ENCODE peak calls at places on chromosomes 7 and 10, in eight cellular contexts. F is cardiac muscle cell, E is neural progenitor cell, Z is bronchial epithelial cell, S is tibial nerve, I is transverse colon, X is BJ, Y is brain microvascular endothelial cell. M is an unnamed sample.

GRCh38 chr10:103281753-103282152 is 4.8 kb downstream of the INA start:
- DNase-seq in E (peak), Z (no peak), F (peak), Y (no peak), I (no peak), X (no peak), S (no peak), M (no peak)

GRCh38 chr10:5564537-5565204 is 39.9 kb downstream of the CALML3 start:
- DNase-seq in I (peak), Y (no peak), F (no peak), E (no peak), S (peak), Z (no peak), X (no peak), M (no peak)

GRCh38 chr10:62443866-62444265 is 69.7 kb downstream of the ZNF365 start:
- DNase-seq in Z (no peak), X (no peak), E (no peak), I (no peak), S (no peak), Y (no peak), F (no peak), M (no peak)

GRCh38 chr7:30987936-30988335 is 24.2 kb downstream of the GHRHR start:
- DNase-seq in Z (no peak), S (no peak), I (no peak), F (no peak), X (no peak), Y (no peak), E (no peak), M (no peak)

GRCh38 chr7:113797420-113797995 is 121.3 kb downstream of the PPP1R3A start:
- DNase-seq in Z (no peak), Y (no peak), X (no peak), F (no peak), S (no peak), I (no peak), E (no peak), M (no peak)

GRCh38 chr7:99122762-99123161 is 21.1 kb downstream of the SMURF1 start:
- DNase-seq in S (no peak), E (no peak), Z (no peak), I (no peak), F (no peak), Y (no peak), X (no peak), M (no peak)

GRCh38 chr10:52232561-52233350 is 81.3 kb upstream of the DKK1 start:
- DNase-seq in X (no peak), Z (peak), E (no peak), Y (peak), I (peak), S (no peak), F (peak), M (no peak)

GRCh38 chr10:95279042-95279820 is 11.6 kb downstream of the PDLIM1 start:
- DNase-seq in S (no peak), I (no peak), Y (peak), X (no peak), Z (peak), F (no peak), E (no peak), M (no peak)

GRCh38 chr7:12229046-12229445 is 18.0 kb downstream of the TMEM106B start:
- DNase-seq in Z (peak), I (no peak), F (no peak), E (no peak), Y (no peak), X (peak), S (no peak), M (peak)

GRCh38 chr7:42734568-42734967 is 177.3 kb downstream of the C7orf25 start:
- DNase-seq in X (no peak), Y (peak), E (no peak), Z (peak), I (no peak), S (no peak), F (no peak), M (no peak)

GRCh38 chr7:104903044-104903443 is 111.0 kb upstream of the KMT2E start:
- DNase-seq in Y (no peak), I (no peak), F (no peak), S (no peak), E (no peak), X (no peak), Z (peak), M (no peak)

GRCh38 chr7:139629392-139630082 is 106.1 kb downstream of the CLEC2L start:
- DNase-seq in X (no peak), S (no peak), Y (no peak), F (no peak), E (no peak), Z (no peak), I (no peak), M (no peak)

GRCh38 chr10:110219884-110220283 is 12.5 kb downstream of the MXI1 start:
- DNase-seq in S (no peak), E (no peak), Y (no peak), X (no peak), Z (no peak), I (no peak), F (no peak), M (no peak)

GRCh38 chr10:116170815-116171250 is 102.2 kb downstream of the GFRA1 start:
- DNase-seq in F (no peak), S (no peak), E (peak), Y (peak), Z (no peak), I (no peak), X (no peak), M (peak)

GRCh38 chr7:156999611-157000046 is 10.8 kb downstream of the MNX1 start:
- DNase-seq in F (no peak), Y (no peak), I (peak), S (no peak), Z (no peak), E (peak), X (no peak), M (no peak)

GRCh38 chr7:1693419-1693990 is 23.4 kb downstream of the ELFN1 start:
- DNase-seq in X (no peak), E (no peak), Y (no peak), F (no peak), S (peak), I (no peak), Z (no peak), M (no peak)

DNA sequence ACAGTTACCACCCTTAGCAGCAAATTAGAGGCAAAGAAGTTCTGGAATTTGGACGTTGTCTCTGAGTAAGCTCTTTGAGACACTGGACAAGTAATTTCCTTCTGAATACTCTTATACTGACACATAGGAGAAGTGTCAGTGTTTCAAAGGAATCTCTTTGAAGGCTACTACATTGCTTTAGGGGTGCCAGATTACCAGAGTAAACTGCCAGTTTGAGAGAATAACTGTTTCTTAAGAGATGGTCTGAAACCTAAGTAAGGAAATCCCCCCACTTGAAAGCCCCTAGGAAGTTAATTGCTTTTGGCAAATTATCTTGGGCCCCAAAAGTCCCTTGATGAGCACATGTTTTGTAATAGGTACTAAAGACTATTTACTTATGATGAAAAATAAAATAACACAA is 3.4 kb downstream of the FAS start:
- DNase-seq in E (peak), Y (no peak), S (no peak), X (no peak), Z (peak), F (no peak), I (no peak), M (no peak)
- H3K4me3 ChIP-seq in E (peak), Y (no peak), S (no peak), X (peak), Z (no peak), F (no peak), I (no peak), M (no peak)

DNA sequence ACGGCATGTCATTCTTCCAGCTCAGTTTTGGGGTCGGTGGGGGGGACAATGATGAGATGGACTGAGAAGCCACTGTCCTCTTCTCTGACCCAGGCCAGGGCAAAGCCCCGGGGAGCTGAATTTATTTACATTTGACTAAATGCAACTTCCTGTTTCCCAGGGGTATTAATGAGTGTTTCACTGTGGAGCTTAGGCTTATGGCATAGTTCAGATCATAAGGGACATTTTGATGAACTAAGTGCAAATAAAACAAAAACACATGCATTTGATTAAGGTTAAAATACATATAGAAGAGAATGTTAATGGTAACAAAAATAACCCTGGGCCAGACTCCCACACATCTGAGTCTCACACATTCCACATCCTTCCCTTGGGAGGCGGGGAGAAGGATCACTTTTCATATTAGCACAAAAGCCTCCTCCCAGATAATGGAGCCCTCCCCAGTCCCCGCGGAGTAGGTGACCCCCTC is 320.6 kb downstream of the FRMD4A start:
- DNase-seq in I (no peak), X (no peak), Z (peak), Y (peak), E (peak), F (no peak), S (no peak), M (peak)
- H3K4me3 ChIP-seq in I (no peak), X (peak), Z (no peak), Y (peak), E (no peak), F (no peak), S (no peak), M (peak)

GRCh38 chr7:90180649-90181048 is 26.4 kb downstream of the STEAP1 start:
- DNase-seq in S (no peak), E (no peak), Y (no peak), Z (peak), I (no peak), X (no peak), F (no peak), M (no peak)

GRCh38 chr7:90178592-90179279 is 24.5 kb downstream of the STEAP1 start:
- DNase-seq in Y (peak), S (no peak), E (peak), Z (peak), X (no peak), I (no peak), F (no peak), M (peak)

GRCh38 chr7:90180011-90180585 is 25.8 kb downstream of the STEAP1 start:
- DNase-seq in X (no peak), Z (peak), Y (no peak), E (no peak), I (no peak), S (no peak), F (no peak), M (peak)

GRCh38 chr7:90178166-90178565 is 23.9 kb downstream of the STEAP1 start:
- DNase-seq in I (no peak), Y (no peak), F (no peak), S (no peak), E (no peak), Z (no peak), X (no peak), M (no peak)

DNA sequence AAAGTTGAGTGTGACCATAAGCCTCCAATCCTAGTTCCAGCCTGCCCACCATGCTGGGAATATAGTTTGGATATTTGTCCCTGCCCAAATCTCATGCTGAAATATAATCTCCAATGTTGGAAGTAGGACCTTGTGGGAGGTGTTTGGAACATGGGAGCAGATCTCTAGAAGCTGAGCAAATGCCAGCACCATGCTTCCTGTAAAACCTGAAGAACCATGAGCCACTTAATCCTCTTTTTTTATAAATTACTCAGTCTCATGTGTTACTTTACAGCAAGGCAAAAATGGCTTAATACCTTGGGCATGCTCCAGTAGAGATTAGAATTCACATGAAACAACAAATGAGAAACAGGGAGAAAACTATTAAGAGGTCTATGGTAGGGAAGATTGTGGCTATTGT is 27.2 kb downstream of the STEAP1 start:
- DNase-seq in Y (no peak), Z (peak), I (no peak), X (no peak), F (no peak), E (no peak), S (no peak), M (no peak)
- H3K4me3 ChIP-seq in Y (no peak), Z (no peak), I (no peak), X (no peak), F (no peak), E (no peak), S (no peak), M (no peak)

GRCh38 chr7:151608031-151608551 is 88.4 kb upstream of the RHEB start:
- DNase-seq in X (no peak), E (no peak), Z (peak), Y (no peak), F (peak), S (no peak), I (peak), M (no peak)
- H3K4me3 ChIP-seq in X (no peak), E (no peak), Z (no peak), Y (no peak), F (no peak), S (no peak), I (no peak), M (no peak)

GRCh38 chr7:49775949-49776443 is 2.6 kb downstream of the VWC2 start:
- DNase-seq in E (no peak), S (no peak), Y (no peak), X (no peak), F (peak), Z (no peak), I (no peak), M (no peak)
- H3K4me3 ChIP-seq in E (peak), S (peak), Y (no peak), X (no peak), F (peak), Z (no peak), I (no peak), M (no peak)

GRCh38 chr7:153385502-153385901 is 626.0 kb downstream of the ACTR3B start:
- DNase-seq in Y (no peak), F (no peak), X (no peak), S (no peak), Z (no peak), E (no peak), I (no peak), M (no peak)
- H3K4me3 ChIP-seq in Y (no peak), F (no peak), X (no peak), S (no peak), Z (no peak), E (no peak), I (no peak), M (no peak)

GRCh38 chr7:8176370-8177081 is 85.4 kb downstream of the ICA1 start:
- DNase-seq in F (no peak), Y (no peak), E (no peak), S (no peak), I (peak), X (no peak), Z (no peak), M (no peak)
- H3K4me3 ChIP-seq in F (no peak), Y (no peak), E (no peak), S (no peak), I (no peak), X (no peak), Z (no peak), M (no peak)

GRCh38 chr10:44390585-44391072 is 5.7 kb upstream of the CXCL12 start:
- DNase-seq in X (no peak), I (no peak), E (no peak), Z (no peak), F (no peak), Y (no peak), S (no peak), M (no peak)
- H3K4me3 ChIP-seq in X (no peak), I (no peak), E (no peak), Z (no peak), F (no peak), Y (no peak), S (no peak), M (no peak)

DNA sequence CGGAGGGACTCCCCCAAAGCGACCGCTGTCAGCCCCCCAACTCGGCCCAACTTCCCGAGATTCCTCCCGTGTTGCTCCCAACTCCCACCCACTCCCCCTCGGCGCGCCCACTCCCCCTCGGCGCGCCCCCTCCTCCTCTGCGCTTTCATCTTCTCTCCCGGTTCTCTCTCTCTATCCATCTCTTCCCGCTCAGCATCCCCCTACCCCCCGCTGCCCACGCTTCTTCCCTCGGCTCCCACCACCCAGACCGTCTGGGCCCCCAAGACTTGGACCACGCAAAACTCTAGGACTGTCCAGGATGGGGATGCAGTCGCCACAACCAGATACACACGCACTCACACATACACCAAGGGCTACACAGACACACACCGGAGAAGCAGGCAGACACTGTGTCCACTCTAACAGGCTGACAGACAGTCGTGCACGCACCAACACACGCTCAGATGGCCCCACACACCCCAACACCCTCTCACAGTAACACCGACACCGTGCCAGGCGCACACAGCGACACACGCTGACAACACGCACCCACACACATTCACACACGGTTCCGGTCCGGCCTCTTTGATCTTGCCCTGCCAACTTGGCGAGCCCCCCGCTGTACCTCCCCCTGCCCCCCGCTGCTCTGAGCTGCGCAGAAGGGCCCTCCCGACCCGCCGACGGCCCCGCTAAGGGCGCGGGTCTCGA is 1.1 kb downstream of the GRID1 start:
- DNase-seq in F (no peak), I (no peak), S (peak), X (no peak), Z (no peak), Y (no peak), E (peak), M (no peak)
- H3K4me3 ChIP-seq in F (peak), I (no peak), S (peak), X (peak), Z (peak), Y (no peak), E (peak), M (peak)